ENCODE peak calls at places on chromosomes 6 and 20, in ten cellular contexts. One of them, this sample, is unnamed. For H3K4me1, the result is how much of the 10 kb centered on the place peaks cover.

GRCh38 chr6:87968435-87969278 is 79.0 kb upstream of the SPACA1 start:
- DNase-seq in stomach: peak
- DNase-seq in A549: peak
- DNase-seq in breast epithelium: no peak
- DNase-seq in thyroid gland: peak
- DNase-seq in sigmoid colon: no peak
- DNase-seq in spleen: peak
- DNase-seq in endothelial cell of umbilical vein: peak
- DNase-seq in heart left ventricle: peak
- DNase-seq in right lobe of liver: no peak
- DNase-seq in this sample: no peak

GRCh38 chr6:128500017-128500416 is 20.4 kb downstream of the PTPRK start:
- DNase-seq in stomach: no peak
- DNase-seq in thyroid gland: no peak
- DNase-seq in heart left ventricle: no peak
- DNase-seq in A549: no peak
- DNase-seq in sigmoid colon: no peak
- DNase-seq in spleen: no peak
- DNase-seq in right lobe of liver: no peak
- DNase-seq in endothelial cell of umbilical vein: no peak
- DNase-seq in breast epithelium: no peak
- DNase-seq in this sample: no peak

GRCh38 chr6:122715725-122716124 is 63.8 kb upstream of the FABP7 start:
- DNase-seq in thyroid gland: no peak
- DNase-seq in right lobe of liver: no peak
- DNase-seq in heart left ventricle: no peak
- DNase-seq in sigmoid colon: no peak
- DNase-seq in stomach: no peak
- DNase-seq in spleen: no peak
- DNase-seq in A549: no peak
- DNase-seq in breast epithelium: no peak
- DNase-seq in endothelial cell of umbilical vein: no peak
- DNase-seq in this sample: no peak

GRCh38 chr20:46807998-46808397 is 86.6 kb upstream of the EYA2 start:
- DNase-seq in endothelial cell of umbilical vein: no peak
- DNase-seq in heart left ventricle: no peak
- DNase-seq in right lobe of liver: no peak
- DNase-seq in thyroid gland: no peak
- DNase-seq in sigmoid colon: no peak
- DNase-seq in A549: no peak
- DNase-seq in spleen: no peak
- DNase-seq in stomach: no peak
- DNase-seq in breast epithelium: no peak
- DNase-seq in this sample: no peak

GRCh38 chr6:15249371-15250019 is 3.6 kb downstream of the JARID2 start:
- DNase-seq in breast epithelium: no peak
- DNase-seq in A549: no peak
- DNase-seq in spleen: peak
- DNase-seq in right lobe of liver: no peak
- DNase-seq in sigmoid colon: no peak
- DNase-seq in endothelial cell of umbilical vein: no peak
- DNase-seq in heart left ventricle: no peak
- DNase-seq in stomach: no peak
- DNase-seq in thyroid gland: no peak
- DNase-seq in this sample: peak

GRCh38 chr20:56554869-56555268 is 21.8 kb downstream of the FAM209B start:
- DNase-seq in sigmoid colon: no peak
- DNase-seq in spleen: no peak
- DNase-seq in A549: peak
- DNase-seq in right lobe of liver: no peak
- DNase-seq in endothelial cell of umbilical vein: peak
- DNase-seq in breast epithelium: peak
- DNase-seq in thyroid gland: peak
- DNase-seq in heart left ventricle: no peak
- DNase-seq in stomach: no peak
- DNase-seq in this sample: no peak

GRCh38 chr6:29602564-29603361 is 17.8 kb downstream of the OR2H2 start:
- DNase-seq in endothelial cell of umbilical vein: no peak
- DNase-seq in breast epithelium: no peak
- DNase-seq in stomach: no peak
- DNase-seq in A549: peak
- DNase-seq in spleen: no peak
- DNase-seq in heart left ventricle: no peak
- DNase-seq in sigmoid colon: no peak
- DNase-seq in right lobe of liver: no peak
- DNase-seq in thyroid gland: no peak
- DNase-seq in this sample: no peak

GRCh38 chr6:56349196-56349595 is 101.8 kb upstream of the COL21A1 start:
- DNase-seq in right lobe of liver: no peak
- DNase-seq in breast epithelium: no peak
- DNase-seq in endothelial cell of umbilical vein: no peak
- DNase-seq in spleen: no peak
- DNase-seq in A549: no peak
- DNase-seq in stomach: no peak
- DNase-seq in thyroid gland: no peak
- DNase-seq in sigmoid colon: no peak
- DNase-seq in heart left ventricle: no peak
- DNase-seq in this sample: no peak

GRCh38 chr6:4180653-4181255 is 45.4 kb upstream of the ECI2 start:
- DNase-seq in thyroid gland: no peak
- DNase-seq in sigmoid colon: no peak
- DNase-seq in right lobe of liver: no peak
- DNase-seq in spleen: no peak
- DNase-seq in endothelial cell of umbilical vein: peak
- DNase-seq in heart left ventricle: no peak
- DNase-seq in A549: no peak
- DNase-seq in breast epithelium: no peak
- DNase-seq in stomach: no peak
- DNase-seq in this sample: no peak

GRCh38 chr6:79734374-79734773 is 103.2 kb downstream of the SH3BGRL2 start:
- DNase-seq in heart left ventricle: no peak
- DNase-seq in thyroid gland: no peak
- DNase-seq in sigmoid colon: no peak
- DNase-seq in right lobe of liver: no peak
- DNase-seq in A549: no peak
- DNase-seq in spleen: no peak
- DNase-seq in breast epithelium: no peak
- DNase-seq in endothelial cell of umbilical vein: no peak
- DNase-seq in stomach: no peak
- DNase-seq in this sample: no peak

GRCh38 chr6:129577691-129578090 is 132.3 kb downstream of the ARHGAP18 start:
- DNase-seq in stomach: no peak
- DNase-seq in breast epithelium: no peak
- DNase-seq in A549: no peak
- DNase-seq in thyroid gland: no peak
- DNase-seq in endothelial cell of umbilical vein: peak
- DNase-seq in right lobe of liver: no peak
- DNase-seq in heart left ventricle: no peak
- DNase-seq in spleen: no peak
- DNase-seq in sigmoid colon: no peak
- DNase-seq in this sample: no peak

GRCh38 chr20:7859371-7859802 is 80.9 kb downstream of the HAO1 start:
- DNase-seq in stomach: no peak
- DNase-seq in endothelial cell of umbilical vein: peak
- DNase-seq in spleen: no peak
- DNase-seq in thyroid gland: peak
- DNase-seq in sigmoid colon: no peak
- DNase-seq in heart left ventricle: no peak
- DNase-seq in A549: no peak
- DNase-seq in breast epithelium: no peak
- DNase-seq in right lobe of liver: no peak
- DNase-seq in this sample: no peak

GRCh38 chr6:109991307-109992101 is 13.4 kb downstream of the GPR6 start:
- DNase-seq in spleen: no peak
- DNase-seq in breast epithelium: no peak
- DNase-seq in sigmoid colon: no peak
- DNase-seq in endothelial cell of umbilical vein: no peak
- DNase-seq in A549: no peak
- DNase-seq in thyroid gland: no peak
- DNase-seq in heart left ventricle: no peak
- DNase-seq in right lobe of liver: no peak
- DNase-seq in stomach: no peak
- DNase-seq in this sample: no peak

GRCh38 chr6:109984410-109984809 is 6.3 kb downstream of the GPR6 start:
- DNase-seq in breast epithelium: no peak
- DNase-seq in sigmoid colon: no peak
- DNase-seq in heart left ventricle: no peak
- DNase-seq in A549: no peak
- DNase-seq in thyroid gland: no peak
- DNase-seq in stomach: no peak
- DNase-seq in right lobe of liver: no peak
- DNase-seq in spleen: no peak
- DNase-seq in endothelial cell of umbilical vein: no peak
- DNase-seq in this sample: no peak

GRCh38 chr6:109987196-109987595 is 9.1 kb downstream of the GPR6 start:
- DNase-seq in sigmoid colon: no peak
- DNase-seq in spleen: no peak
- DNase-seq in endothelial cell of umbilical vein: no peak
- DNase-seq in right lobe of liver: no peak
- DNase-seq in A549: no peak
- DNase-seq in breast epithelium: no peak
- DNase-seq in heart left ventricle: no peak
- DNase-seq in stomach: no peak
- DNase-seq in thyroid gland: no peak
- DNase-seq in this sample: no peak
- TF ChIP-seq POLR2A in sigmoid colon: no peak
- TF ChIP-seq POLR2A in spleen: no peak
- TF ChIP-seq POLR2A in endothelial cell of umbilical vein: no peak
- TF ChIP-seq POLR2A in right lobe of liver: no peak
- TF ChIP-seq POLR2A in A549: no peak
- TF ChIP-seq POLR2A in breast epithelium: no peak
- TF ChIP-seq POLR2A in heart left ventricle: no peak
- TF ChIP-seq POLR2A in stomach: no peak
- TF ChIP-seq POLR2A in thyroid gland: no peak
- TF ChIP-seq POLR2A in this sample: no peak

GRCh38 chr6:10641494-10641893 is 52.9 kb downstream of the C6orf52 start:
- DNase-seq in stomach: no peak
- DNase-seq in spleen: no peak
- DNase-seq in endothelial cell of umbilical vein: no peak
- DNase-seq in right lobe of liver: no peak
- DNase-seq in A549: no peak
- DNase-seq in heart left ventricle: no peak
- DNase-seq in breast epithelium: no peak
- DNase-seq in thyroid gland: no peak
- DNase-seq in sigmoid colon: no peak
- DNase-seq in this sample: no peak
- TF ChIP-seq CTCF in stomach: no peak
- TF ChIP-seq CTCF in spleen: no peak
- TF ChIP-seq CTCF in endothelial cell of umbilical vein: no peak
- TF ChIP-seq CTCF in right lobe of liver: no peak
- TF ChIP-seq CTCF in A549: no peak
- TF ChIP-seq CTCF in heart left ventricle: no peak
- TF ChIP-seq CTCF in breast epithelium: no peak
- TF ChIP-seq CTCF in thyroid gland: no peak
- TF ChIP-seq CTCF in sigmoid colon: no peak
- TF ChIP-seq CTCF in this sample: no peak

DNA sequence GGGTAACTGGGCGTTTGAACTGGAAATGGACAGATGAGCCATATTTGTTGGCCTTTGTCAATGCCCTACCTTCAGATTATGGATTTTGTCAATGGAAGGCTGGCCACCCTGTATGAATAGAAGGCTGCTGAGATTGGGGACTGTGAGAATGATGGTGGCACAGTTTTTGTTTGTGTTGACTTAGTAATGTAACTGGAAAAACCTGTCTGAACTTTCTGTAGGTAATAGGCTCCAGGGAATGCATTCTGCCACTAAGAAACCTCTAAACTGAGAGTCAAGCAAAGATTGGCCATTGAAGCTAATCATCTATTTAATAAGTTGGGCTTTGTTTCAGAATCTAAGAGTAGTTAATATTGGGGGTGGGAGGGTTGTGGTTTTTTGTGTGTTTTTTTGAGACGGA is 97.5 kb downstream of the FOXO3 start:
- DNase-seq in right lobe of liver: no peak
- DNase-seq in endothelial cell of umbilical vein: no peak
- DNase-seq in sigmoid colon: no peak
- DNase-seq in stomach: no peak
- DNase-seq in A549: no peak
- DNase-seq in breast epithelium: no peak
- DNase-seq in thyroid gland: no peak
- DNase-seq in heart left ventricle: no peak
- DNase-seq in spleen: no peak
- DNase-seq in this sample: no peak
- H3K4me1 ChIP-seq in right lobe of liver: half or more
- H3K4me1 ChIP-seq in endothelial cell of umbilical vein: under half
- H3K4me1 ChIP-seq in sigmoid colon: half or more
- H3K4me1 ChIP-seq in stomach: under half
- H3K4me1 ChIP-seq in A549: under half
- H3K4me1 ChIP-seq in breast epithelium: under half
- H3K4me1 ChIP-seq in thyroid gland: under half
- H3K4me1 ChIP-seq in heart left ventricle: half or more
- H3K4me1 ChIP-seq in spleen: under half
- H3K4me1 ChIP-seq in this sample: half or more

GRCh38 chr20:58389968-58390658 is 1.1 kb downstream of the VAPB start:
- DNase-seq in endothelial cell of umbilical vein: no peak
- DNase-seq in sigmoid colon: no peak
- DNase-seq in thyroid gland: no peak
- DNase-seq in stomach: no peak
- DNase-seq in heart left ventricle: no peak
- DNase-seq in right lobe of liver: no peak
- DNase-seq in A549: no peak
- DNase-seq in breast epithelium: no peak
- DNase-seq in spleen: no peak
- DNase-seq in this sample: no peak

GRCh38 chr20:58389324-58389967 is 417 bp downstream of the VAPB start:
- DNase-seq in endothelial cell of umbilical vein: peak
- DNase-seq in stomach: peak
- DNase-seq in right lobe of liver: peak
- DNase-seq in sigmoid colon: peak
- DNase-seq in breast epithelium: no peak
- DNase-seq in A549: no peak
- DNase-seq in spleen: no peak
- DNase-seq in heart left ventricle: no peak
- DNase-seq in thyroid gland: peak
- DNase-seq in this sample: no peak

GRCh38 chr20:58390659-58391035 is 1.6 kb downstream of the VAPB start:
- DNase-seq in sigmoid colon: no peak
- DNase-seq in heart left ventricle: no peak
- DNase-seq in right lobe of liver: no peak
- DNase-seq in endothelial cell of umbilical vein: no peak
- DNase-seq in A549: no peak
- DNase-seq in thyroid gland: no peak
- DNase-seq in stomach: no peak
- DNase-seq in breast epithelium: no peak
- DNase-seq in spleen: no peak
- DNase-seq in this sample: no peak

GRCh38 chr20:58388028-58388601 is 914 bp upstream of the VAPB start:
- DNase-seq in A549: no peak
- DNase-seq in heart left ventricle: no peak
- DNase-seq in spleen: no peak
- DNase-seq in right lobe of liver: no peak
- DNase-seq in sigmoid colon: no peak
- DNase-seq in endothelial cell of umbilical vein: no peak
- DNase-seq in thyroid gland: no peak
- DNase-seq in breast epithelium: no peak
- DNase-seq in stomach: no peak
- DNase-seq in this sample: no peak

DNA sequence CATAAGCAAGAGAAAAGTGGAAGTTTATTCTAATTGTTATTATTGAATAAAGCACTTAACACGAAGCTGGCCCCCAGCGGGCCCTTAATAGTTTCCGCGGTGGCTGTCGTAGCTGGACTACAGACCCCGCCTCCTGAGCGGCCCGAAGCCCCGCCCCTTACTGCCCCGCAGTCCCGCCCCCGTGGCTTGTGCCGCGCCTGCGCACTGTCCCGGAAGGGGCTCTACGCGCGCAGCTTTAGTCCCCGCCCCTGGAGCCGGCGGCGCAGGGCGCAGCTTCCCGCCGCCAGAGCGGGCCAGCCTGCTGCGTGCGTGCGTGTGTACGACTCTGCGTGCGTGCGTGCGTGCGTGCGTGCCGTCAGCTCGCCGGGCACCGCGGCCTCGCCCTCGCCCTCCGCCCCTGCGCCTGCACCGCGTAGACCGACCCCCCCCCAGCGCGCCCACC is at the start of gene VAPB:
- DNase-seq in A549: peak
- DNase-seq in thyroid gland: peak
- DNase-seq in heart left ventricle: peak
- DNase-seq in spleen: peak
- DNase-seq in right lobe of liver: peak
- DNase-seq in sigmoid colon: peak
- DNase-seq in endothelial cell of umbilical vein: peak
- DNase-seq in breast epithelium: peak
- DNase-seq in stomach: peak
- DNase-seq in this sample: peak
- TF ChIP-seq POLR2A in A549: peak
- TF ChIP-seq POLR2A in thyroid gland: no peak
- TF ChIP-seq POLR2A in heart left ventricle: peak
- TF ChIP-seq POLR2A in spleen: no peak
- TF ChIP-seq POLR2A in right lobe of liver: peak
- TF ChIP-seq POLR2A in sigmoid colon: no peak
- TF ChIP-seq POLR2A in endothelial cell of umbilical vein: peak
- TF ChIP-seq POLR2A in breast epithelium: no peak
- TF ChIP-seq POLR2A in stomach: no peak
- TF ChIP-seq POLR2A in this sample: peak